ENCODE peak calls at places on chromosome 4, in ten cellular contexts. C, Y, W, H, R, V, B, E, D and T are unnamed samples.

GRCh38 chr4:184331155-184331995 is 113.7 kb upstream of the ENPP6 start:
- DNase-seq in C (no peak), Y (no peak), W (no peak), H (no peak), R (no peak), V (no peak), B (peak; percentile 57), E (no peak), D (no peak), T (no peak)

GRCh38 chr4:155666701-155667537 is at the start of gene GUCY1A1:
- DNase-seq in C (peak; percentile 87), Y (peak; percentile 19), W (peak; percentile 23), H (peak; percentile 58), R (peak; percentile 80), V (no peak), B (peak; percentile 19), E (no peak), D (no peak), T (peak; percentile 82)

GRCh38 chr4:75643651-75644050 is 13.3 kb upstream of the CDKL2 start:
- DNase-seq in C (no peak), Y (no peak), W (peak; percentile 44), H (no peak), R (no peak), V (no peak), B (no peak), E (no peak), D (no peak), T (no peak)

GRCh38 chr4:30720021-30720655 is at the start of gene PCDH7:
- DNase-seq in C (no peak), Y (peak; percentile 49), W (peak; percentile 83), H (peak; percentile 85), R (peak; percentile 73), V (no peak), B (peak; percentile 30), E (peak; percentile 42), D (no peak), T (peak; percentile 77)

GRCh38 chr4:31272662-31273061 is 552.5 kb downstream of the PCDH7 start:
- DNase-seq in C (no peak), Y (no peak), W (no peak), H (no peak), R (no peak), V (no peak), B (no peak), E (no peak), D (no peak), T (no peak)

GRCh38 chr4:181517521-181517920 is 725.7 kb upstream of the TENM3 start:
- DNase-seq in C (no peak), Y (peak; percentile 74), W (peak; percentile 47), H (no peak), R (no peak), V (no peak), B (no peak), E (no peak), D (no peak), T (no peak)

GRCh38 chr4:41145571-41146078 is 68.7 kb downstream of the APBB2 start:
- DNase-seq in C (no peak), Y (peak; percentile 42), W (peak; percentile 71), H (peak; percentile 47), R (no peak), V (no peak), B (no peak), E (no peak), D (no peak), T (no peak)

GRCh38 chr4:182937268-182938208 is 20.4 kb upstream of the DCTD start:
- DNase-seq in C (no peak), Y (no peak), W (no peak), H (no peak), R (no peak), V (no peak), B (no peak), E (no peak), D (no peak), T (no peak)

GRCh38 chr4:156782491-156782890 is 189.1 kb downstream of the PDGFC start:
- DNase-seq in C (no peak), Y (no peak), W (no peak), H (no peak), R (no peak), V (no peak), B (no peak), E (no peak), D (no peak), T (no peak)

GRCh38 chr4:156783963-156784362 is 187.6 kb downstream of the PDGFC start:
- DNase-seq in C (no peak), Y (no peak), W (no peak), H (no peak), R (no peak), V (no peak), B (no peak), E (no peak), D (no peak), T (no peak)

GRCh38 chr4:156779046-156779445 is 192.6 kb downstream of the PDGFC start:
- DNase-seq in C (no peak), Y (peak; percentile 43), W (peak; percentile 82), H (no peak), R (no peak), V (no peak), B (no peak), E (no peak), D (no peak), T (no peak)

GRCh38 chr4:156779774-156780173 is 191.8 kb downstream of the PDGFC start:
- DNase-seq in C (no peak), Y (peak; percentile 45), W (peak; percentile 98), H (peak; percentile 95), R (no peak), V (no peak), B (no peak), E (no peak), D (peak; percentile 52), T (no peak)

DNA sequence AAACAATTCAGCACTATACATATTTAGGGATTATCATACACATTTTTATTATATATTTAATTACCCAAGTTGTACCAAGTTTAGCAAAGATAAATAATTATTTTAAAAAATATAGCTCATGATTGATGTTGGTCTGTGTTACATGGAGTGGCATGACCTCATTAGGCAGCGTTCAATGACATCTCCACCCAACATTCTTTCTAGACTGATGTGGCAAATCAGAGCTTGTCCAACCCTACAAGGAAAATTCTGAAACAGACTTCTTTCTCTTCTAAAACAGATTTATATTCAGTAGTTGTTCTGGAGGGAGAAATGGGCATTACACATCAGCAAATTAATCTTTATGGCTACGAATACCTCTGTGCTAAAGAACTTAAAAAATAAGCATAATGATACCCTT is 189.7 kb downstream of the PDGFC start:
- DNase-seq in C (no peak), Y (no peak), W (peak; percentile 75), H (peak; percentile 34), R (no peak), V (no peak), B (no peak), E (no peak), D (peak; percentile 29), T (no peak)
- H3K4me1 ChIP-seq in C (peaks cover 16% of the 10 kb centered on the region), Y (no peaks in the 10 kb centered on the region), W (peaks cover 6% of the 10 kb centered on the region), H (peaks cover 3% of the 10 kb centered on the region), R (peaks cover 5% of the 10 kb centered on the region), V (peaks cover 10% of the 10 kb centered on the region), B (no peaks in the 10 kb centered on the region), E (no peaks in the 10 kb centered on the region), D (peaks cover 10% of the 10 kb centered on the region), T (no peaks in the 10 kb centered on the region)

GRCh38 chr4:168864831-168865541 is 145.1 kb downstream of the CBR4 start:
- DNase-seq in C (no peak), Y (peak; percentile 51), W (peak; percentile 83), H (no peak), R (no peak), V (no peak), B (no peak), E (peak; percentile 22), D (no peak), T (no peak)
- H3K36me3 ChIP-seq in C (no peaks in the 10 kb centered on the region), Y (no peaks in the 10 kb centered on the region), W (peaks cover 5% of the 10 kb centered on the region), H (peaks cover 7% of the 10 kb centered on the region), R (peaks cover 16% of the 10 kb centered on the region), V (peaks cover 10% of the 10 kb centered on the region), B (no peaks in the 10 kb centered on the region), E (peaks cover 30% of the 10 kb centered on the region), D (no peaks in the 10 kb centered on the region), T (no peaks in the 10 kb centered on the region)

GRCh38 chr4:147840846-147841732 is 109.2 kb downstream of the ARHGAP10 start:
- DNase-seq in C (no peak), Y (peak; percentile 56), W (no peak), H (no peak), R (no peak), V (no peak), B (no peak), E (no peak), D (no peak), T (no peak)

GRCh38 chr4:147842573-147842972 is 110.7 kb downstream of the ARHGAP10 start:
- DNase-seq in C (no peak), Y (peak; percentile 97), W (peak; percentile 89), H (no peak), R (no peak), V (no peak), B (no peak), E (no peak), D (no peak), T (peak; percentile 86)

GRCh38 chr4:147839651-147840050 is 107.8 kb downstream of the ARHGAP10 start:
- DNase-seq in C (no peak), Y (no peak), W (no peak), H (no peak), R (no peak), V (no peak), B (no peak), E (no peak), D (no peak), T (no peak)

GRCh38 chr4:147846318-147847135 is 114.6 kb downstream of the ARHGAP10 start:
- DNase-seq in C (no peak), Y (no peak), W (no peak), H (no peak), R (no peak), V (no peak), B (no peak), E (no peak), D (no peak), T (no peak)

DNA sequence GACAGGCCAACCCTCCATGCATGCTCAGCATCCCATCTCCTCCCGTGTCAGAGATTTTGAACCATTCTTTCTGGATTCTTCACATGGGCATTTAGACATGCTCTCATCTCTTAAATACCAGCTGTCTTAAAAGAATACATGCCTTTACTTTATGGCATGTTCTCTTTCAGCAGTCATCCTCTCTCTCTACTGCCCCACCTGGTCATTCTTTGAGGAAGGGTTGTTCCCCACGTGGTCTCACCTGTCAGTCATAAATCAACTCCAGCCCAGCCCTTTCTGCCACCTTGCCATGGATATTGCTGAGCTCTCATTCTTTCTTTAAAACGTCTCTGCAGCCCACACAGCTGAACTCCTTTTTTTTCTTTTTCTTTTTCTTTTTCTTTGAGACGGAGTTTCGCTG is 111.3 kb downstream of the ARHGAP10 start:
- DNase-seq in C (no peak), Y (no peak), W (no peak), H (no peak), R (no peak), V (no peak), B (peak; percentile 45), E (no peak), D (peak; percentile 47), T (no peak)
- H3K4me1 ChIP-seq in C (peaks cover 19% of the 10 kb centered on the region), Y (no peaks in the 10 kb centered on the region), W (peaks cover 2% of the 10 kb centered on the region), H (peaks cover under 1% of the 10 kb centered on the region), R (no peaks in the 10 kb centered on the region), V (peaks cover 11% of the 10 kb centered on the region), B (no peaks in the 10 kb centered on the region), E (no peaks in the 10 kb centered on the region), D (no peaks in the 10 kb centered on the region), T (no peaks in the 10 kb centered on the region)

DNA sequence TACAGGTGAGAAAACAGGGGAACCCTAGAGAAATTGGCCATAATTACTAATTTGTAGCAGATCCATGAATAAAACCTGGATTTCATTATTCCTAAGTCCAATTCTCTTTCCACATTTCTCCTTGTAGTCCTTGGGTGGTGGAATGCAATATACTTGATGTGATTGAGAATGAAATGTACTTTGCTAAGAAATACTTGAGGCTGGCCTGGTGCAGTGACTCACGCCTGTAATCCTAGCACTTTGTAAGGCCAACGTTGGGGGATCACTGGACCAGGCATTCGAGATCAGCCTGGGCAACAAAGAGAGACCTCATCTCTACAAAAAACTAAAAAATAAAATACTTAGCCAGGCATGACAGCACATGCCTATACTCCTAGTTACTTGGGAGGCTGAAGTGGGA is 15.9 kb downstream of the TMEM184C start:
- DNase-seq in C (no peak), Y (no peak), W (peak; percentile 49), H (peak; percentile 15), R (no peak), V (no peak), B (no peak), E (no peak), D (no peak), T (no peak)
- H3K36me3 ChIP-seq in C (peaks cover 96% of the 10 kb centered on the region), Y (peaks cover 68% of the 10 kb centered on the region), W (peaks cover 1% of the 10 kb centered on the region), H (peaks cover 98% of the 10 kb centered on the region), R (peaks cover 82% of the 10 kb centered on the region), V (peaks cover 98% of the 10 kb centered on the region), B (no peaks in the 10 kb centered on the region), E (peaks cover 67% of the 10 kb centered on the region), D (peaks cover 34% of the 10 kb centered on the region), T (peaks cover 28% of the 10 kb centered on the region)